ENCODE peak calls at places on chromosomes 13 and 19, in six cellular contexts. F is heart right ventricle, V is suprapubic skin, X is uterus, N is pancreas, I is brain microvascular endothelial cell. U is an unnamed sample.
A peak's percentile ranks its signal among the peaks of the same experiment; 100 is the strongest.

GRCh38 chr13:30108913-30109237 is 198.5 kb downstream of the KATNAL1 start:
- DNase-seq in N (peak; percentile 66), F (no peak), I (no peak), V (peak; percentile 77), X (no peak), U (peak; percentile 88)

GRCh38 chr19:35085947-35086346 is 29.7 kb upstream of the FXYD3 start:
- DNase-seq in F (no peak), X (no peak), N (no peak), V (no peak), I (no peak), U (no peak)

GRCh38 chr13:26480246-26480855 is 77.1 kb upstream of the WASF3 start:
- DNase-seq in V (no peak), N (no peak), X (no peak), I (no peak), F (no peak), U (no peak)

GRCh38 chr13:78993792-78994191 is 334.8 kb upstream of the OBI1 start:
- DNase-seq in F (no peak), N (no peak), V (no peak), I (no peak), X (no peak), U (no peak)

GRCh38 chr19:45952691-45953505 is 20.8 kb downstream of the NOVA2 start:
- DNase-seq in F (peak; percentile 42), I (peak; percentile 7), N (peak; percentile 34), V (no peak), X (no peak), U (no peak)

GRCh38 chr19:44050740-44051653 is 839 bp upstream of the ZNF223 start:
- DNase-seq in X (no peak), I (peak; percentile 2), F (no peak), N (no peak), V (no peak), U (peak; percentile 31)

GRCh38 chr19:48780684-48781391 is 25.5 kb downstream of the FGF21 start:
- DNase-seq in N (peak; percentile 81), V (no peak), X (peak; percentile 52), I (peak; percentile 52), F (no peak), U (no peak)

GRCh38 chr19:30153326-30154210 is 211.5 kb downstream of the URI1 start:
- DNase-seq in I (no peak), X (no peak), V (no peak), F (no peak), N (no peak), U (no peak)

GRCh38 chr13:37148501-37148900 is 43.0 kb upstream of the CSNK1A1L start:
- DNase-seq in I (peak; percentile 21), V (no peak), X (no peak), F (no peak), N (no peak), U (no peak)

GRCh38 chr19:17654993-17655392 is 33.2 kb downstream of the UNC13A start:
- DNase-seq in N (no peak), V (no peak), F (no peak), I (no peak), X (no peak), U (no peak)

GRCh38 chr19:17590780-17591688 is 35.6 kb downstream of the COLGALT1 start:
- DNase-seq in V (no peak), X (no peak), I (no peak), N (no peak), F (no peak), U (no peak)

GRCh38 chr19:27681972-27682371 is 1531.0 kb downstream of the UQCRFS1 start:
- DNase-seq in X (no peak), V (no peak), N (no peak), I (no peak), F (no peak), U (no peak)

GRCh38 chr19:3642987-3643386 is 16.4 kb upstream of the CACTIN start:
- DNase-seq in N (no peak), I (no peak), V (no peak), X (no peak), F (no peak), U (no peak)

DNA sequence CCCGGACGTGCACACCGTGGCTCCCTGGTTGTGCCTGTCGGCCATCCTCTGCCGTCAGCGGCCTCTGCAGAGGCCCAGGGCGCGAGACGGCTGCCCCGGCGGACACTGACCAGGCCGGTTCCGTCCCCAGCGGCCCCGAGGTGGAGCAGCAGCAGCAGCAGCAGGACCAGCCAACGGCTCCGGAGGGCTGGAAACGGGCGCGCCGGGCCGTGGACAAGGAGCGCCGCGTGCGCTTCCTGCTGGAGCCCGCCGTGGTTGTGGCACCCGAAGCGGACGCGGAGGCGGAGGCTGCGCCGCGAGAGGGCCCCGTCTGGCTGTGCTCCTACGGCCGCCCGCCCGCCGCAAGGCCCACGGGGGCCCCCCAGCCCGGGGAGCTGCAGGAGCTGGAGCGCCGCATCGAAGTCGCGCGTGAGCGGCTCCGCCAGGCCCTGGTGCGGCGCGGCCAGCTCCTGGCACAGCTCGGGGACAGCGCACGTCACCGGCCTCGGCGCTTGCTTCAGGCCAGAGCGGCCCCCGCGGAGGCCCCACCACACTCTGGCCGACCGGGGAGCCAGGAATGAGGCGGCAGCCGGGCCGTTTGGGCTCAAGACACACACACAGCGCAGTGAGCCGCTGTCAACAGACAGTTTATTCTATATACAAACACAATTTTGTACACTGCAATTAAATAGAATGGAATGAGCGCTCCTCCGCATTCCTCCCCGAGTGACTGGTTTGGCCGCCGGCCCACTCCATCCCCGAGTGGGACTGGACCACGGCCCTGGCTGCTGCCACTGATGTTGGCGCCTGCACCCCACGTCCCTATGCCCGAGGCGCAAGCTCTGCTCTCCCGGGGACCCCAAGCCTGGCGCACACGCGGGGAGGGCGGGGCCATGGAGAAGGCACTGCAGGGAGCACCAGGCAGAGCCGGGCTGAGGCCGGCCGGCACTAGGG is 9.1 kb downstream of the GRIN3B start:
- DNase-seq in F (no peak), I (no peak), X (peak; percentile 68), N (no peak), V (no peak), U (peak; percentile 89)
- H3K36me3 ChIP-seq in F (peaks cover 56% of the 10 kb centered on the region), I (peaks cover 33% of the 10 kb centered on the region), X (no peaks in the 10 kb centered on the region), N (peaks cover 21% of the 10 kb centered on the region), V (peaks cover 59% of the 10 kb centered on the region), U (peaks cover 59% of the 10 kb centered on the region)

GRCh38 chr13:32038353-32038752 is 6.8 kb downstream of the FRY start:
- DNase-seq in N (no peak), I (no peak), X (no peak), V (no peak), F (no peak), U (no peak)
- H3K36me3 ChIP-seq in N (no peaks in the 10 kb centered on the region), I (no peaks in the 10 kb centered on the region), X (no peaks in the 10 kb centered on the region), V (no peaks in the 10 kb centered on the region), F (peaks cover 13% of the 10 kb centered on the region), U (no peaks in the 10 kb centered on the region)

DNA sequence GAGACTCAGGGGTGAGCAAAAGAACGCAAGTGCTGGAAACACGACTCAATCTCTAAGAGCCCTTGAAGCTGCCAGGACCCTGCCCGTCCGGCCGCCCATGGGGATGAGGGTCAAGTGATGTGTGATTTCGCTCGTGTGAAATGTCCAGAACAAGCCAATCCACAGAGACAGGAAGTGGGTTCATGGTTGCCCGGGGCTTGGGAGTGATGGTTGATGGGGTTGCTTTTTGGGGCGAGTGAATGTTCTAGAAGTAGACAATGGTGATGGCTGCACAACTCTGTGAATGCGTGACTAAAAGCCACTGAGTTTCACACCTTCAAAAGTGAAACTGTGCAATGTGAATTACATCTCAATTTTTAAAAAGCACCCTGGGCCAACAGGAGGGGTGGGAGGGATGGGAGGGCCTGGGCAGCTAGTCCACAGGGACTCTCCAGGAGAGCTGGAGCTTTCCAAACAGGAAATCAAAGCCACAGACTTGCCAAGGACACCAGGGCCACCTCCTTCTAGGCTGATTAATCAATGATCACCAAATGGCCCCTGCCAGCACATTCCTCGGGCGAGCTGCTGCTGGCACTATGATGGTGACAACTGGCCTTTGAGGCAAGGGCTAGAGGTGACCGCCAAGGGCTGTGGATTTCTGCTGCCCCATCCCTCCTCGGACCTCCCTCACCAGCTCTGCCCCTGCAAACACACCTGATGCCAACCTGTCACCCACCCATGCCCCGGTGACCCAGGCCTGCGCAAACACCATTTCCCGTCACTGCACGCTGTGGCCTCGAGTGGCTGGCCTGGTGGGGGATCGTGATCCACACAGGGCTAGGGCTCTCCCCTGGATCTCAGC is 14.0 kb downstream of the DPP9 start:
- DNase-seq in F (no peak), N (peak; percentile 76), X (no peak), I (no peak), V (no peak), U (no peak)
- H3K36me3 ChIP-seq in F (peaks cover 85% of the 10 kb centered on the region), N (peaks cover 16% of the 10 kb centered on the region), X (no peaks in the 10 kb centered on the region), I (peaks cover 64% of the 10 kb centered on the region), V (peaks cover 56% of the 10 kb centered on the region), U (peaks cover 41% of the 10 kb centered on the region)

DNA sequence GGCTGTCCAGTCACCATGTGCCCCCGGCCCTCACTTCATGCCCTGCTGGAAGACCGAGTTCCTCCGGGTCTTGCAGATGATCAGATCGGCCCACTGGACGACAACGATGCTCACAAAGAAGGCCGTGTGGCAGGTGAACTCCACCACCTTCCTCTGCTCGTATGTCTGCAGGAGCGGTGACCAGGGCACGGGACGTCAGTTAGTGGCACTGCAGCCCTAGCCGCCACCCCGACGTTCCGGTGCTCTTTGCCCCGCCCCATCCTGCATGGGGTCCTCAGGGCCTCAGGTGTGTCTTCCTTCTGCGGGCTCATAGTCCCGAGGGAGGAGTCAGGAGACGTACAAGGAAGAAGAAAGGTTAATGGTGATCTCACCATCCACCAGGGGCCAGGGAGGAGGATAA is 9.6 kb upstream of the RABAC1 start:
- DNase-seq in I (no peak), X (no peak), F (no peak), V (no peak), N (no peak), U (no peak)
- H3K36me3 ChIP-seq in I (no peaks in the 10 kb centered on the region), X (no peaks in the 10 kb centered on the region), F (peaks cover 53% of the 10 kb centered on the region), V (no peaks in the 10 kb centered on the region), N (no peaks in the 10 kb centered on the region), U (no peaks in the 10 kb centered on the region)

GRCh38 chr13:45341034-45341798 is at the start of gene TPT1:
- DNase-seq in I (peak; percentile 98), X (peak; percentile 99), V (peak; percentile 99), N (peak; percentile 98), F (peak; percentile 99), U (peak; percentile 100)
- H3K36me3 ChIP-seq in I (peaks cover 46% of the 10 kb centered on the region), X (no peaks in the 10 kb centered on the region), V (peaks cover 55% of the 10 kb centered on the region), N (peaks cover 19% of the 10 kb centered on the region), F (peaks cover 64% of the 10 kb centered on the region), U (peaks cover 42% of the 10 kb centered on the region)

GRCh38 chr13:77979721-77980377 is 61.2 kb upstream of the EDNRB start:
- DNase-seq in X (no peak), N (no peak), V (no peak), I (no peak), F (no peak), U (no peak)

GRCh38 chr13:77980592-77980991 is 62.0 kb upstream of the EDNRB start:
- DNase-seq in F (peak; percentile 18), X (no peak), N (no peak), I (peak; percentile 70), V (no peak), U (no peak)

GRCh38 chr13:77981191-77981925 is 62.7 kb upstream of the EDNRB start:
- DNase-seq in I (peak; percentile 6), X (no peak), N (no peak), V (no peak), F (no peak), U (no peak)

GRCh38 chr13:77975358-77976042 is 56.9 kb upstream of the EDNRB start:
- DNase-seq in X (no peak), I (no peak), N (no peak), F (no peak), V (no peak), U (no peak)
- H3K36me3 ChIP-seq in X (no peaks in the 10 kb centered on the region), I (no peaks in the 10 kb centered on the region), N (no peaks in the 10 kb centered on the region), F (no peaks in the 10 kb centered on the region), V (no peaks in the 10 kb centered on the region), U (no peaks in the 10 kb centered on the region)

U was measured in upper lobe of left lung.